ENCODE peak calls at places on chromosomes 1 and 21, in ten cellular contexts. C is fibroblast of the aortic adventitia, S is foreskin fibroblast, N is OCI-LY7, Q is A549, H is colonic mucosa, L is AG10803, O is suprapubic skin, F is SK-N-SH, Z is AG09309. Y is an unnamed sample.

GRCh38 chr1:171152533-171152932 is 32.6 kb upstream of the FMO2 start:
- DNase-seq in C (no peak), S (no peak), N (no peak), Q (no peak), H (no peak), L (no peak), O (no peak), F (no peak), Z (no peak), Y (no peak)

GRCh38 chr1:231803353-231803752 is 176.8 kb downstream of the DISC1 start:
- DNase-seq in C (peak; percentile 80), S (peak; percentile 90), N (no peak), Q (no peak), H (no peak), L (peak; percentile 88), O (no peak), F (no peak), Z (peak; percentile 53), Y (peak; percentile 62)

GRCh38 chr21:26943916-26944315 is 23.0 kb downstream of the ADAMTS5 start:
- DNase-seq in C (no peak), S (no peak), N (no peak), Q (no peak), H (no peak), L (no peak), O (no peak), F (no peak), Z (no peak), Y (no peak)

GRCh38 chr1:206757524-206758266 is 12.9 kb upstream of the IL19 start:
- DNase-seq in C (no peak), S (no peak), N (peak; percentile 40), Q (no peak), H (no peak), L (no peak), O (no peak), F (no peak), Z (no peak), Y (no peak)

GRCh38 chr1:203129501-203130231 is 2.1 kb downstream of the ADORA1 start:
- DNase-seq in C (no peak), S (no peak), N (no peak), Q (no peak), H (no peak), L (no peak), O (peak; percentile 72), F (peak; percentile 82), Z (no peak), Y (no peak)

GRCh38 chr21:21751286-21751685 is 753.1 kb downstream of the NCAM2 start:
- DNase-seq in C (no peak), S (no peak), N (no peak), Q (no peak), H (peak; percentile 19), L (no peak), O (no peak), F (no peak), Z (no peak), Y (no peak)

GRCh38 chr21:28834335-28835238 is 158.1 kb downstream of the LTN1 start:
- DNase-seq in C (no peak), S (no peak), N (no peak), Q (no peak), H (peak; percentile 46), L (no peak), O (no peak), F (no peak), Z (no peak), Y (no peak)

GRCh38 chr1:32350785-32351076 is 11.6 kb downstream of the FAM229A start:
- DNase-seq in C (no peak), S (no peak), N (no peak), Q (no peak), H (no peak), L (no peak), O (no peak), F (no peak), Z (no peak), Y (no peak)

GRCh38 chr1:3779265-3779911 is 6.8 kb downstream of the SMIM1 start:
- DNase-seq in C (no peak), S (no peak), N (no peak), Q (no peak), H (no peak), L (no peak), O (no peak), F (no peak), Z (no peak), Y (no peak)

GRCh38 chr1:219812491-219813221 is 115.7 kb downstream of the SLC30A10 start:
- DNase-seq in C (peak; percentile 89), S (peak; percentile 82), N (peak; percentile 67), Q (peak; percentile 77), H (no peak), L (peak; percentile 69), O (no peak), F (peak; percentile 67), Z (peak; percentile 40), Y (peak; percentile 77)

GRCh38 chr21:32007461-32007860 is 134.6 kb downstream of the HUNK start:
- DNase-seq in C (peak; percentile 2), S (peak; percentile 78), N (no peak), Q (peak; percentile 31), H (no peak), L (peak; percentile 88), O (no peak), F (no peak), Z (peak; percentile 67), Y (peak; percentile 84)

GRCh38 chr1:201267481-201268229 is 15.7 kb upstream of the PKP1 start:
- DNase-seq in C (peak; percentile 45), S (peak; percentile 85), N (no peak), Q (peak; percentile 68), H (peak; percentile 4), L (peak; percentile 63), O (peak; percentile 68), F (no peak), Z (peak; percentile 34), Y (peak; percentile 79)

GRCh38 chr1:152125834-152126443 is 10.7 kb upstream of the TCHH start:
- DNase-seq in C (no peak), S (no peak), N (no peak), Q (no peak), H (no peak), L (no peak), O (no peak), F (no peak), Z (no peak), Y (no peak)

GRCh38 chr1:244049142-244049968 is 1.7 kb upstream of the ZBTB18 start:
- DNase-seq in C (no peak), S (peak; percentile 37), N (peak; percentile 67), Q (no peak), H (peak; percentile 45), L (no peak), O (no peak), F (peak; percentile 73), Z (no peak), Y (no peak)

GRCh38 chr1:31576201-31576669 is at the start of gene TINAGL1:
- DNase-seq in C (no peak), S (peak; percentile 31), N (no peak), Q (no peak), H (peak; percentile 92), L (no peak), O (no peak), F (no peak), Z (no peak), Y (no peak)

GRCh38 chr1:229553621-229554120 is 4.8 kb downstream of the ABCB10 start:
- DNase-seq in C (peak; percentile 15), S (peak; percentile 19), N (no peak), Q (no peak), H (no peak), L (no peak), O (no peak), F (no peak), Z (no peak), Y (peak; percentile 23)

GRCh38 chr1:63892632-63893395 is 119.0 kb downstream of the ROR1 start:
- DNase-seq in C (peak; percentile 61), S (peak; percentile 83), N (peak; percentile 83), Q (peak; percentile 18), H (no peak), L (peak; percentile 74), O (no peak), F (peak; percentile 36), Z (no peak), Y (peak; percentile 75)

GRCh38 chr1:66527688-66528087 is 6.3 kb upstream of the SGIP1 start:
- DNase-seq in C (peak; percentile 72), S (peak; percentile 87), N (no peak), Q (no peak), H (no peak), L (peak; percentile 88), O (no peak), F (no peak), Z (no peak), Y (peak; percentile 75)

GRCh38 chr1:27547220-27548116 is 56.5 kb downstream of the AHDC1 start:
- DNase-seq in C (no peak), S (no peak), N (no peak), Q (no peak), H (no peak), L (no peak), O (no peak), F (peak; percentile 56), Z (no peak), Y (no peak)
- TF ChIP-seq CTCF in C (no peak), S (no peak), N (peak; percentile 41), Q (no peak), H (no peak), L (no peak), O (no peak), F (peak; percentile 23), Z (peak; percentile 19), Y (no peak)

GRCh38 chr1:153340356-153340755 is 8.3 kb downstream of the PGLYRP4 start:
- DNase-seq in C (no peak), S (no peak), N (no peak), Q (no peak), H (no peak), L (no peak), O (peak; percentile 45), F (no peak), Z (no peak), Y (no peak)
- H3K4me3 ChIP-seq in C (no peak overlapping the region), S (no peak overlapping the region), N (no peak overlapping the region), Q (no peak overlapping the region), H (no peak overlapping the region), L (no peak overlapping the region), O (no peak overlapping the region), F (no peak overlapping the region), Z (no peak overlapping the region), Y (no peak overlapping the region)

DNA sequence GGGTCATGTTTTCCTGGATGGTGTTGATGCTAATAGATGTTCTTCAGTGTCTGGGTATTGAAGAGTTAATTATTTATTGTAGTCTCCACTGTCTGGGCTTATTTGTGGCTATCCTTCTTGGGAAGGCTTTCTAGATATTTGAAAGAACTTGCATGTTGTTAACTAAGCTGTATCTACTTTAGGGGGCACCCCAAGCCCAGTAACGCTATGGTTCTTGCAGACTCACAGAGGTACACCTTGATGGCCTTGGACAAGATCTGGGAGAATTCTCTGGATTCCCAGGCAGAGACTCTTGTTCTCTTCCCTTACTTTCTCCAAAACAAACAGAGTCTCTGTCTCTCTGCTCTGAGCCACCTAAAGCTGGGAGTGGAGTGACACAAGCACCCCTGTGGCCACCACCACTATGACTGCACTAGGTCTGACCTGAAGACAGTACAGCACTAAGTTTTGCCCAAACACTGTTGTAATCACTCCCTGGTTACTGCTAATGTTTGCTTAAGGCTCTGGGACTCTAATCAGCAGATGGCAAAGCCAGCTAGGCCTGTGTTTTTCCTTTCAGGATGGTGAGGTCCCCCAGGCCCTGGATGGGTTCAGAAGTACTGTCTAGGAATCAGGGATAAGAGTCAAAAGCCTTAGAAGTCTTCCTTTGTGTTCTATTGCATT is 76.5 kb upstream of the C1orf21 start:
- DNase-seq in C (no peak), S (no peak), N (no peak), Q (no peak), H (no peak), L (no peak), O (no peak), F (no peak), Z (no peak), Y (no peak)
- TF ChIP-seq CTCF in C (no peak), S (no peak), N (no peak), Q (no peak), H (no peak), L (no peak), O (no peak), F (no peak), Z (no peak), Y (no peak)

GRCh38 chr1:1630965-1631792 is 794 bp upstream of the MMP23B start:
- DNase-seq in C (peak; percentile 43), S (peak; percentile 63), N (no peak), Q (no peak), H (peak; percentile 66), L (peak; percentile 17), O (no peak), F (peak; percentile 57), Z (no peak), Y (peak; percentile 14)
- H3K4me3 ChIP-seq in C (no peak overlapping the region), S (no peak overlapping the region), N (peak overlapping the region; percentile 66), Q (no peak overlapping the region), H (peak overlapping the region; percentile 4), L (no peak overlapping the region), O (peak overlapping the region; percentile 33), F (no peak overlapping the region), Z (no peak overlapping the region), Y (no peak overlapping the region)